ENCODE peak calls at places on chromosomes 2 and 18, in nine cellular contexts. I is Calu3, Q is transverse colon, Y is astrocyte of the hippocampus, G is kidney tubule cell, O is T-cell, H is NCI-H1048, F is WERI-Rb-1, Z is T-helper 2 cell. M is an unnamed sample.

GRCh38 chr2:24329700-24330099 is 30.6 kb downstream of the ITSN2 start:
- DNase-seq in I (no peak), Q (no peak), Y (no peak), G (no peak), O (no peak), H (no peak), F (no peak), Z (no peak), M (no peak)

GRCh38 chr2:164657129-164657528 is 35.8 kb upstream of the GRB14 start:
- DNase-seq in I (no peak), Q (no peak), Y (peak; percentile 83), G (peak; percentile 97), O (no peak), H (no peak), F (no peak), Z (no peak), M (no peak)

GRCh38 chr2:217929757-217930707 is 72.8 kb downstream of the TNS1 start:
- DNase-seq in I (no peak), Q (peak; percentile 54), Y (peak; percentile 53), G (peak; percentile 65), O (no peak), H (no peak), F (no peak), Z (no peak), M (no peak)

GRCh38 chr18:32057624-32058165 is 34.0 kb upstream of the RNF138 start:
- DNase-seq in I (no peak), Q (no peak), Y (no peak), G (no peak), O (no peak), H (no peak), F (no peak), Z (no peak), M (no peak)

GRCh38 chr2:109364212-109364611 is 235.2 kb downstream of the SH3RF3 start:
- DNase-seq in I (no peak), Q (no peak), Y (no peak), G (no peak), O (no peak), H (no peak), F (no peak), Z (no peak), M (no peak)

GRCh38 chr2:64629329-64629781 is 24.4 kb downstream of the SERTAD2 start:
- DNase-seq in I (no peak), Q (no peak), Y (no peak), G (no peak), O (no peak), H (no peak), F (no peak), Z (no peak), M (no peak)

GRCh38 chr2:234165421-234165820 is 114.9 kb downstream of the SPP2 start:
- DNase-seq in I (no peak), Q (no peak), Y (peak; percentile 96), G (peak; percentile 37), O (no peak), H (no peak), F (no peak), Z (no peak), M (no peak)

GRCh38 chr2:72989770-72990556 is 72.6 kb downstream of the EMX1 start:
- DNase-seq in I (no peak), Q (peak; percentile 3), Y (peak; percentile 29), G (no peak), O (no peak), H (no peak), F (peak; percentile 6), Z (no peak), M (no peak)

GRCh38 chr2:218871345-218872302 is 9.0 kb upstream of the WNT10A start:
- DNase-seq in I (no peak), Q (no peak), Y (no peak), G (no peak), O (no peak), H (no peak), F (no peak), Z (no peak), M (no peak)

M was measured in SK-N-DZ.